ENCODE peak calls at places on chromosomes 2 and 18, in ten cellular contexts. B is A549; C is AG10803; G is heart left ventricle; Y is K562; O is RWPE1; X is epithelial cell of esophagus; A is omental fat pad; L is CD4-positive, alpha-beta T cell; H is astrocyte of the spinal cord. Q is an unnamed sample.

GRCh38 chr2:64796926-64797325 is 143.2 kb upstream of the SERTAD2 start:
- DNase-seq in H (no peak), X (no peak), G (no peak), Y (no peak), O (no peak), B (no peak), A (no peak), C (no peak), L (no peak), Q (no peak)

GRCh38 chr2:163735692-163736432 is at the start of gene FIGN:
- DNase-seq in H (peak), A (peak), B (peak), Y (no peak), G (peak), C (peak), O (peak), X (peak), L (no peak), Q (peak)

GRCh38 chr2:233085839-233086150 is 25.7 kb downstream of the INPP5D start:
- DNase-seq in O (no peak), L (no peak), H (no peak), C (no peak), G (no peak), A (no peak), X (no peak), Y (no peak), B (no peak), Q (no peak)

GRCh38 chr2:120937736-120938131 is 202.1 kb downstream of the GLI2 start:
- DNase-seq in B (no peak), O (no peak), C (peak), L (no peak), G (no peak), A (no peak), H (peak), X (no peak), Y (no peak), Q (no peak)

GRCh38 chr2:228589115-228589514 is 407.6 kb upstream of the SPHKAP start:
- DNase-seq in L (no peak), X (no peak), O (no peak), G (no peak), B (no peak), H (no peak), C (no peak), A (no peak), Y (no peak), Q (no peak)

GRCh38 chr2:68193774-68194372 is 36.2 kb downstream of the PNO1 start:
- DNase-seq in O (peak), G (no peak), C (peak), H (peak), X (peak), L (no peak), Y (peak), A (no peak), B (peak), Q (no peak)

GRCh38 chr2:68776124-68776523 is 41.5 kb downstream of the ARHGAP25 start:
- DNase-seq in X (no peak), L (no peak), O (no peak), B (no peak), C (no peak), H (no peak), A (no peak), Y (no peak), G (no peak), Q (no peak)

GRCh38 chr2:113088173-113088992 is 20.6 kb downstream of the IL1F10 start:
- DNase-seq in H (no peak), Y (no peak), B (no peak), C (no peak), L (no peak), X (no peak), G (no peak), O (no peak), A (no peak), Q (no peak)

GRCh38 chr2:168851674-168852320 is 38.4 kb downstream of the SPC25 start:
- DNase-seq in G (no peak), C (peak), O (peak), B (no peak), H (peak), L (no peak), A (peak), Y (peak), X (peak), Q (no peak)

GRCh38 chr2:86781363-86781762 is 9.3 kb downstream of the CD8A start:
- DNase-seq in A (no peak), O (no peak), B (no peak), H (no peak), L (no peak), Y (no peak), G (no peak), X (no peak), C (no peak), Q (no peak)

GRCh38 chr2:26904839-26905238 is 56.9 kb downstream of the DPYSL5 start:
- DNase-seq in C (no peak), A (no peak), L (no peak), O (no peak), X (no peak), B (no peak), H (no peak), G (no peak), Y (no peak), Q (no peak)

GRCh38 chr2:162265666-162266467 is 22.6 kb upstream of the FAP start:
- DNase-seq in O (no peak), Y (no peak), B (no peak), A (no peak), C (no peak), X (no peak), L (no peak), H (peak), G (no peak), Q (no peak)

GRCh38 chr2:233002829-233003657 is 10.0 kb downstream of the NGEF start:
- DNase-seq in B (no peak), X (no peak), H (no peak), Y (no peak), C (no peak), L (no peak), G (no peak), O (no peak), A (no peak), Q (no peak)

GRCh38 chr18:78402440-78402839 is 577.2 kb upstream of the SALL3 start:
- DNase-seq in L (no peak), H (no peak), X (no peak), C (no peak), B (no peak), A (no peak), G (no peak), Y (no peak), O (no peak), Q (no peak)

GRCh38 chr2:209240204-209240603 is 183.6 kb upstream of the MAP2 start:
- DNase-seq in C (no peak), G (no peak), B (no peak), L (no peak), X (no peak), A (no peak), Y (no peak), H (no peak), O (no peak), Q (no peak)

GRCh38 chr2:1910562-1911256 is 166.4 kb upstream of the PXDN start:
- DNase-seq in Y (no peak), C (no peak), A (no peak), X (no peak), H (peak), L (no peak), G (no peak), B (no peak), O (no peak), Q (no peak)

GRCh38 chr2:194883711-194884110 is 773.3 kb upstream of the SLC39A10 start:
- DNase-seq in A (no peak), L (no peak), O (no peak), B (no peak), Y (no peak), C (no peak), G (no peak), H (no peak), X (no peak), Q (no peak)

GRCh38 chr2:38668787-38669479 is 3.0 kb downstream of the GALM start:
- DNase-seq in L (no peak), G (no peak), X (no peak), O (no peak), Y (no peak), H (no peak), A (no peak), C (no peak), B (no peak), Q (no peak)

GRCh38 chr2:74260495-74260894 is 62.1 kb downstream of the MTHFD2 start:
- DNase-seq in L (no peak), H (no peak), A (no peak), O (no peak), C (no peak), B (no peak), Y (no peak), G (no peak), X (no peak), Q (no peak)

GRCh38 chr18:64949885-64950284 is 800.9 kb upstream of the CDH7 start:
- DNase-seq in O (no peak), X (no peak), C (no peak), B (no peak), G (no peak), A (no peak), Y (no peak), L (no peak), H (no peak), Q (no peak)

GRCh38 chr18:77119101-77119850 is 13.3 kb downstream of the MBP start:
- DNase-seq in Y (no peak), C (no peak), H (no peak), A (no peak), G (peak), X (no peak), O (no peak), B (no peak), L (no peak), Q (no peak)

GRCh38 chr2:72533767-72534166 is 292.1 kb downstream of the EXOC6B start:
- DNase-seq in A (no peak), X (peak), Y (no peak), L (no peak), O (peak), C (peak), H (peak), G (no peak), B (no peak), Q (no peak)

GRCh38 chr2:100610381-100610831 is 47.6 kb downstream of the PDCL3 start:
- DNase-seq in B (peak), G (peak), Y (peak), C (peak), H (peak), A (peak), O (peak), L (peak), X (peak), Q (peak)

GRCh38 chr2:11203480-11203879 is 48.2 kb downstream of the SLC66A3 start:
- DNase-seq in L (no peak), O (peak), X (peak), G (no peak), Y (no peak), C (peak), H (peak), A (no peak), B (peak), Q (no peak)

GRCh38 chr2:23381084-23381483 is 3.9 kb upstream of the KLHL29 start:
- DNase-seq in A (no peak), O (peak), G (no peak), C (peak), H (peak), L (no peak), B (peak), Y (no peak), X (peak), Q (no peak)

GRCh38 chr18:49189772-49190171 is 239.0 kb upstream of the SMAD7 start:
- DNase-seq in L (no peak), A (no peak), O (no peak), G (no peak), C (peak), H (no peak), X (no peak), B (no peak), Y (no peak), Q (no peak)

GRCh38 chr2:62344472-62344871 is 148.6 kb downstream of the B3GNT2 start:
- DNase-seq in H (no peak), B (no peak), C (no peak), A (no peak), Y (no peak), L (no peak), G (no peak), X (peak), O (no peak), Q (no peak)

GRCh38 chr2:239593965-239594771 is 193.3 kb upstream of the HDAC4 start:
- DNase-seq in H (no peak), Y (no peak), G (peak), X (no peak), B (no peak), O (no peak), L (no peak), A (peak), C (peak), Q (no peak)

GRCh38 chr2:223923976-223924375 is 21.2 kb downstream of the WDFY1 start:
- DNase-seq in G (no peak), L (no peak), A (no peak), O (no peak), X (no peak), H (no peak), B (no peak), Y (no peak), C (peak), Q (no peak)

GRCh38 chr2:185978634-185979405 is 240.2 kb downstream of the FSIP2 start:
- DNase-seq in B (no peak), H (peak), O (peak), X (peak), L (no peak), G (no peak), Y (no peak), A (no peak), C (peak), Q (no peak)

GRCh38 chr2:5227062-5227699 is 465.0 kb upstream of the SOX11 start:
- DNase-seq in A (no peak), B (no peak), O (no peak), Y (no peak), L (no peak), H (peak), C (no peak), X (peak), G (no peak), Q (no peak)

GRCh38 chr2:153079315-153079714 is 360.9 kb downstream of the ARL6IP6 start:
- DNase-seq in C (no peak), Y (no peak), L (no peak), A (no peak), X (no peak), G (no peak), H (no peak), O (no peak), B (no peak), Q (no peak)

GRCh38 chr2:236795176-236795860 is 225.7 kb downstream of the ACKR3 start:
- DNase-seq in H (no peak), B (no peak), X (no peak), Y (no peak), L (no peak), O (no peak), G (no peak), C (peak), A (no peak), Q (no peak)

GRCh38 chr2:236794074-236794473 is 224.4 kb downstream of the ACKR3 start:
- DNase-seq in H (no peak), C (peak), L (no peak), B (no peak), G (no peak), X (peak), O (no peak), A (no peak), Y (no peak), Q (no peak)

GRCh38 chr2:236794558-236794957 is 224.9 kb downstream of the ACKR3 start:
- DNase-seq in X (no peak), G (no peak), C (no peak), H (no peak), Y (no peak), B (no peak), O (no peak), L (no peak), A (no peak), Q (no peak)

GRCh38 chr2:236790991-236791390 is 221.4 kb downstream of the ACKR3 start:
- DNase-seq in C (peak), H (no peak), L (no peak), X (no peak), B (no peak), G (no peak), A (no peak), O (no peak), Y (no peak), Q (no peak)

GRCh38 chr2:236793041-236794011 is 223.7 kb downstream of the ACKR3 start:
- DNase-seq in B (no peak), A (no peak), X (no peak), Y (no peak), C (no peak), G (no peak), L (no peak), H (no peak), O (no peak), Q (no peak)
- TF ChIP-seq CTCF in B (no peak), A (no peak), X (no peak), Y (no peak), C (no peak), G (no peak), L (no peak), H (no peak), O (no peak), Q (no peak)

DNA sequence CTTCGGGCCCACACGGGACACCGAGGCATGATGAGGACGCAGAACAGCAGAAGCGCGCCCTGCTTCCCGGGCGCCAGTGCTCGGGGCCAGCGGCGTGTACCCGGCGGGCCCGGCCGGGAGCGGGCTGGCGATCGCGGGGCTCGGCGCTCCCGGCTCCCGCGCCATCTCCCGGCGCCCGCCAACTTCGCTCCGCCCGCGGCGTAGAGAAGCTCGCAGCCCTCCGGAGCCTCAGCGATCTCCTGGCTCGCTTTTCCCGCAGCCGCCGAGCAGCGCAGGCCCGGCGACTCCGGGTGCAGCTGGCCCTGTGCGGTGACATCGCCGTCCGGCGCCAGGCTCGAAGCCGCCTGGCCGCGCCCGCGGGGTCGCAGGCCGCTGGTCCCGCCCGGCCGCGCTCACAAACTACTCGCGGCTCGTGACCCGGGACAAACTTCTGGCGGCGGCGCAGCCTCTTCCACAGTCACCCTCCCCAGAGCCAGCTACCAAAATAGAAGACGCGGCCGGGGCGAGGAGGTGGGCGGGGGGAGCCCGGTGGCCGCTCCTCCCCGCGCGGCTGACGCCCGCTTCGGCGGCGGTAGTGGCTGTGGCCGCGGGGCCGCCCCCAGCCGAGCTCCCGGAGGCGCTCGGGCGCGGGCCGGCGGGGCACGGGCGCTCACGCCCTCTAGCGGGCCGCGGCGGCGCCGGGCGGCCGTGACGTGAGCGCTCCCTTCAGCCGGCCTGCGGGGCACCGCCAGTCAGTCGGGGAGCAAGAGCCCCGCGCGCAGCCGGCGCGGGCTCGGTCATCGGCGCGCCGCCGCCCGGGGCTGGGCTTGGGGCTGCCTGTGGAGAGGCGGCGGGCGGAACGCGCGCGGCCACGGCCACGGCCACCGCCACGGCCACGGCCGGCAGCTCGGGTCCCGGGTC is at the start of gene PTPRM:
- DNase-seq in X (peak), A (peak), B (peak), C (peak), O (peak), G (peak), L (peak), Y (peak), H (peak), Q (peak)
- TF ChIP-seq CTCF in X (no peak), A (no peak), B (peak), C (no peak), O (peak), G (no peak), L (no peak), Y (peak), H (peak), Q (peak)

DNA sequence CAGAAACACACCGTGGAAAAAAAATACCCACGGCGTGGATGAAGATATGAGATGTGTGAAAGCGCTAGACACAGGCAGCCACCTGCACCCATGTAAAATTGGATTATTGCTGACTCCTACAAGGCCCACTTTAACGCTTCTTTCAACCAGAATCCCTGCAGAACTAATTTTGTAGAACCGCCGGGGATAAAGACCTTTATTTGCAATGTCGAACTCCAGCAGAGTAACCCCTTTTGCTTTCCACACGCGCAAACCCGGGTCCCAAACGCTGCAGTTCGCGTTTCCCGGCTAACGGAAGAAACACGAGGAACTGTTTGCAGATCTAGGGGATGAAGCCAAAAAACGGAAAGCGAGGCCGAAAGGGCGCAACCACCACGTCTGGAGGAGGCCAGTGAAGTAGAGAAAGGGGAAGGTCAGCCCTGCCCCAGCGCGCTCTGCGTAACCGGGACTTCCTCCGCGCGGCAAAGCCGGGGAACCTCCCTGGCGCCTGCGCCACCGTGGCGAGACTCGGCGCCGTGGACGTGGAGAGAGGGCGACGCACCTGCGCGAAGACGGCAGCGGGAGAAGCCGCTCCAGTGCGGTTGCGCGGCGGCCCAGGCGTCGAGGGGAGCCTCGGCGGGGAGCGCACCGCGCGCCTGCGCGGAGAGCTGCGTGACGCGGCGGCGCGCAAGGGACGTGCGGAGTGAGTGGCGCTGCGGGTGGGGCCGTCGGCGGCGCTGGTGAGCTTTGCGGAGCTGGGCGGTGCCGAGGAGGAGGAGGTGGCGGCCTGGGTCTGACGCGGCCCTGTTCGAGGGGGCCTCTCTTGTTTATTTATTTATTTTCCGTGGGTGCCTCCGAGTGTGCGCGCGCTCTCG is at the start of gene PPP1CB:
- DNase-seq in B (peak), A (peak), H (peak), Y (peak), C (peak), L (peak), O (peak), X (peak), G (peak), Q (peak)
- TF ChIP-seq CTCF in B (peak), A (no peak), H (peak), Y (peak), C (peak), L (peak), O (peak), X (peak), G (peak), Q (peak)

DNA sequence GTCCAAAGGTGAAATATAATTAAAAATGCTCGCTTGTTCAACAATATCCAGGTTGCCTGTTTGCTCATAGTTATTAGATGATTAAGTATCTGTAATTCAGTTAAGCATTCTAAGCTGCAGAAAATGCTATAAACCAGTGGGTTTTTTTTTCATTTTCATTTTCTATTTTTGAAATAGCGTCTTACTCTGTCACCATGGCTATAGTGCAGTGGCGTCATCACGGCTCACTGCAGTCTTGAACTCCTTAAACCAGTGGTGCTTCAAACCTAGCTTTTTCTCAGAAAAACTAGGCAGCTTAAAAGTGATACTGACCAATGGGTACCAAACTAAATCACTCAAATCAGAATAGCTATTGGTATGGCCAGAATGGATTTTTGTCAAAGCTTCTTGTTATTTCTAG is 925.2 kb downstream of the TSN start:
- DNase-seq in X (no peak), O (no peak), G (no peak), L (no peak), Y (no peak), A (no peak), C (no peak), B (no peak), H (no peak), Q (no peak)
- TF ChIP-seq CTCF in X (no peak), O (no peak), G (no peak), L (no peak), Y (no peak), A (no peak), C (no peak), B (no peak), H (no peak), Q (no peak)

GRCh38 chr2:184596819-184597411 is 1.4 kb upstream of the ZNF804A start:
- DNase-seq in L (no peak), A (no peak), C (peak), B (no peak), H (peak), Y (no peak), G (no peak), X (peak), O (peak), Q (no peak)
- TF ChIP-seq CTCF in L (no peak), A (no peak), C (no peak), B (no peak), H (peak), Y (no peak), G (no peak), X (no peak), O (no peak), Q (no peak)